ENCODE peak calls at places on chromosome 14, in ten cellular contexts. H is psoas muscle; K is colonic mucosa; Y is body of pancreas; M is fibroblast of lung; E is CD8-positive, alpha-beta memory T cell; F is HepG2; D is heart left ventricle; A is stomach; O is transverse colon. W is an unnamed sample.

GRCh38 chr14:106877527-106877926 is 1351.1 kb downstream of the TMEM121 start:
- DNase-seq in H (no peak), K (no peak), M (no peak), E (no peak), Y (no peak), O (no peak), D (no peak), A (no peak), F (no peak), W (no peak)

GRCh38 chr14:68364823-68365222 is 428.0 kb downstream of the ZFP36L1 start:
- DNase-seq in A (no peak), O (no peak), F (no peak), H (no peak), Y (peak; percentile 32), M (no peak), D (no peak), K (no peak), E (no peak), W (no peak)

GRCh38 chr14:75829316-75829715 is 152.5 kb downstream of the TGFB3 start:
- DNase-seq in M (no peak), D (no peak), A (no peak), K (no peak), O (no peak), E (no peak), H (no peak), F (no peak), Y (no peak), W (no peak)

GRCh38 chr14:42192659-42193425 is 586.2 kb downstream of the LRFN5 start:
- DNase-seq in H (no peak), A (no peak), O (no peak), K (no peak), F (no peak), E (no peak), M (peak; percentile 99), D (no peak), Y (no peak), W (peak; percentile 84)

GRCh38 chr14:80862983-80863382 is 78.6 kb downstream of the CEP128 start:
- DNase-seq in M (peak; percentile 24), E (no peak), Y (no peak), H (no peak), O (no peak), F (no peak), D (no peak), A (no peak), K (no peak), W (peak; percentile 5)

GRCh38 chr14:96363751-96364336 is 518 bp downstream of the GSKIP start:
- DNase-seq in H (no peak), Y (peak; percentile 57), K (peak; percentile 81), O (peak; percentile 79), F (peak; percentile 48), M (peak; percentile 55), A (peak; percentile 67), D (peak; percentile 22), E (peak; percentile 22), W (peak; percentile 69)

GRCh38 chr14:72894623-72895378 is 900 bp upstream of the DPF3 start:
- DNase-seq in K (peak; percentile 53), D (no peak), O (peak; percentile 38), A (no peak), F (no peak), H (peak; percentile 75), E (no peak), M (no peak), Y (peak; percentile 33), W (peak; percentile 82)

GRCh38 chr14:78022059-78022458 is 148.1 kb upstream of the NRXN3 start:
- DNase-seq in A (peak; percentile 67), O (peak; percentile 47), H (peak; percentile 59), D (peak; percentile 22), K (peak; percentile 68), F (peak; percentile 54), M (peak; percentile 3), E (no peak), Y (peak; percentile 39), W (peak; percentile 47)

GRCh38 chr14:71762575-71762974 is 169.7 kb upstream of the RGS6 start:
- DNase-seq in O (no peak), E (no peak), D (no peak), A (no peak), F (no peak), H (no peak), K (no peak), M (no peak), Y (no peak), W (no peak)

GRCh38 chr14:71765505-71765904 is 166.7 kb upstream of the RGS6 start:
- DNase-seq in F (no peak), A (no peak), D (no peak), K (no peak), O (no peak), E (no peak), M (no peak), Y (no peak), H (no peak), W (no peak)

DNA sequence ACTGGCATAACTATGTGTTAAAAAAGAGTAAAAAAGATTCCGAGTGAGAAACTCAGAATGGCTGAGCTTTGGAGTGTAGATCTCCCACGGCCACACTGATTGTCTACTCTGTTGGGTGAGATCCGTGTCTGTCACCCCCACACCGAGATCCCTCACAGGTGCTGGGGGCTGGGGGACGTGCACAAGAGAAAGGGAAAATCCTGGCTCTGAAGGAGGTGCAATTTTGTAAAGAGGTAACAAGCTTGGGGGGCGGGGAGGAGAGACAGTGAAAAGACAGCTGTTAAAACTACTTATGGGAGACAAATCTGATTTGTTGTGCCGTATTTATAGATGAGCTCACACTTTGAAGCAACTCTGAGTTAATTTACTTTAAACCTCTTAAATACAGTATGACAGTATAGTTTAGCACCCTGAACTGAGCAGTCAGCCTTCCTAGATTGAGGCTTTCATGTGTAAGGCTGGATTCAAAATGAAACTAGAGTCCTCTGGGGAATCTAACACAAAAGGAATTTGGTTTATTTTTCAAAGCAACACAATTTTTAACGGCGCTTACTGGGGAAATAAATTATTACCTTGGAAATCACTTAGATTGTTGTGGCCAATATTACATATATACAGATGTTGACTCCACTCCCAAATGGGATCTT is 167.4 kb upstream of the RGS6 start:
- DNase-seq in D (no peak), M (peak; percentile 27), E (no peak), Y (no peak), F (no peak), A (no peak), K (no peak), H (no peak), O (no peak), W (no peak)
- H3K4me3 ChIP-seq in D (no peak overlapping the region), M (peak overlapping the region; percentile 12), E (no peak overlapping the region), Y (no peak overlapping the region), F (no peak overlapping the region), A (no peak overlapping the region), K (no peak overlapping the region), H (no peak overlapping the region), O (no peak overlapping the region), W (no peak overlapping the region)

GRCh38 chr14:91877376-91877775 is 10.0 kb upstream of the TC2N start:
- DNase-seq in A (no peak), O (no peak), M (no peak), Y (no peak), F (no peak), E (no peak), K (no peak), H (no peak), D (no peak), W (no peak)
- H3K27ac ChIP-seq in A (no peak overlapping the region), O (no peak overlapping the region), M (no peak overlapping the region), Y (no peak overlapping the region), F (no peak overlapping the region), E (no peak overlapping the region), K (no peak overlapping the region), H (no peak overlapping the region), D (no peak overlapping the region), W (no peak overlapping the region)

GRCh38 chr14:23564876-23565275 is 2.7 kb downstream of the AP1G2 start:
- DNase-seq in E (no peak), M (no peak), F (no peak), Y (no peak), K (no peak), H (no peak), D (no peak), A (no peak), O (no peak), W (no peak)

GRCh38 chr14:23565626-23566025 is 2.0 kb downstream of the AP1G2 start:
- DNase-seq in M (no peak), K (no peak), Y (no peak), O (no peak), E (no peak), F (no peak), A (no peak), H (no peak), D (no peak), W (no peak)

GRCh38 chr14:23567186-23568020 is at the start of gene AP1G2:
- DNase-seq in D (peak; percentile 88), M (peak; percentile 69), F (peak; percentile 97), Y (peak; percentile 92), H (peak; percentile 89), E (peak; percentile 74), K (peak; percentile 96), A (peak; percentile 93), O (peak; percentile 96), W (peak; percentile 86)

GRCh38 chr14:23566782-23567185 is 807 bp downstream of the AP1G2 start:
- DNase-seq in K (no peak), O (no peak), A (peak; percentile 85), F (no peak), M (peak; percentile 28), D (no peak), H (no peak), E (no peak), Y (peak; percentile 86), W (peak; percentile 45)

DNA sequence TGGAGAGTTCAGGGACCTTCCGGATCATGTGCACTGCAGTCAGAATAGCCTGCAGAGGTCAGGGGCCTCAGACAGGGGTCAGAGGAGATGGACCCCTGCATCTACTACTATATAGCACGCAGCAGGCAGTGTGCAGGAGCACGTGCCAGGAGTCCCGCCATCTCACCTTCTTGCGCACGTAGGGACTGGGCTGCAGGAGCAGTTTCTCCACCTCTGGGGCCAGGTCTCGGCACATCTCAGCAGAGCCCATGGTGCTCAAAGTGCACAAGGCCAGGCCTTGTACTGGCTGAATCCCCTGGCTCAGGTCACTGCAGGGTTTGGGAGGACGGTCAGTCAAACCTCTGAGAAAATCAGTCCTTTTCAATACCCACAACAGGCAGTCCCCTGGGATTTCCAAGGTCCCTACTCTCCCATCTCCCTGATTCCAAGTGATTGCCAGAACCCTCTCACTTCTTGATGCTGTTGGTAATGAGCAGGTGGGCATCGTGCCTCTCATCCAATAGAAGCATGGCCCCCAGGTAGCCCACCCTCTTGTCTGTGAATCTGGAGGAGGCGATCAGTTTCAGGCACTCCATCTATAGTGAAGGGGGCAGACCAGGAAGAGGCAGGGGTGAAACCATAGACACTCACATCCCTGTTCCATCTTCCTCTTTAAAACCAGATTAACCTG is 1.3 kb downstream of the AP1G2 start:
- DNase-seq in O (no peak), D (no peak), F (no peak), K (no peak), A (no peak), Y (no peak), M (no peak), E (no peak), H (no peak), W (no peak)
- H3K4me3 ChIP-seq in O (peak overlapping the region; percentile 75), D (peak overlapping the region; percentile 64), F (peak overlapping the region; percentile 68), K (no peak overlapping the region), A (peak overlapping the region; percentile 65), Y (no peak overlapping the region), M (no peak overlapping the region), E (peak overlapping the region; percentile 93), H (peak overlapping the region; percentile 78), W (peak overlapping the region; percentile 48)

DNA sequence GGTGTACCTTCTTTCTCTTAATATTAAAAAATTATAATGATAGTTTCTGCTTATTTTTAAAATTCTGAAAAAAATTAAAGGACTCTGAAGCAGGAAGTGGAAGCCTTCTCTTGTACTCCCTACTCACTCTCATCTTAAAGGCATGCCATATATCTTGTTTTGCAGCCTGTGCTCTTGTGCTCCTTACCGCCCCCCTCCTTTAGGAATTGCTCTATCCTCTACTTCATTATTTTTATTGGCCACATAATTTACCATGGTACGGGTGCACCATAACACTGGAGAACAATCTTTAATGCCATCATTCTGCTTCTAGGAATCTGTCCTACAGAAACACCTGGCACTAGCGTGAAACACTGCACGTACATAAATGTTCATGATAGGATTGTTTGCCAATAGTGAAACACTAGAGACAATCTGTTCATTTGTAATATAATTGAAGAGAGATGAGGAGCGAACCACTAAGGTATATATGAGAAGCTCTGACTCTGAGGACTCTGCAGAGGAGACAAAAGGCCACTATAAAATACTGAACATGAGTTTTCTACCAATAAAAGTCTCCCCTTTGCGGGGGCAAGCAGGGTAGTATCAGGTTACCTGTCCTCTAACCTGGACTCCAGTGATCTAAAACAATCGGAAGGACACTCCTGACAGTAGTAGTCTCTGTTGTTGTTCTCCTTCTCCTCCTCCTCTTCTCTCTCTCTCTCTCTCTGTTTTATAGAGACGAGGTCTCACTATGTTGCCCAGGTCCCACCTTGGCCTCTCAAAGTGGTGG is 6.3 kb upstream of the NYNRIN start:
- DNase-seq in F (no peak), O (no peak), K (peak; percentile 34), D (no peak), E (no peak), M (peak; percentile 65), A (no peak), Y (no peak), H (no peak), W (peak; percentile 73)
- H3K27ac ChIP-seq in F (no peak overlapping the region), O (peak overlapping the region; percentile 66), K (peak overlapping the region; percentile 59), D (no peak overlapping the region), E (no peak overlapping the region), M (no peak overlapping the region), A (peak overlapping the region; percentile 6), Y (no peak overlapping the region), H (no peak overlapping the region), W (no peak overlapping the region)